ENCODE peak calls at places on chromosomes 4 and X, in five cellular contexts. Y, L, Q, K and D are unnamed samples.

GRCh38 chrX:129534816-129535578 is 5.1 kb upstream of the OCRL start:
- DNase-seq in Y (no peak), L (no peak), Q (no peak), K (no peak), D (no peak)

GRCh38 chrX:15749642-15750610 is 11.9 kb downstream of the CA5B start:
- DNase-seq in Y (no peak), L (no peak), Q (no peak), K (no peak), D (no peak)

GRCh38 chr4:145389566-145389965 is 92.1 kb upstream of the SMAD1 start:
- DNase-seq in Y (no peak), L (no peak), Q (no peak), K (no peak), D (no peak)

GRCh38 chr4:61427099-61427817 is 227.1 kb downstream of the ADGRL3 start:
- DNase-seq in Y (no peak), L (no peak), Q (no peak), K (no peak), D (no peak)

GRCh38 chrX:19902110-19902509 is 14.7 kb upstream of the SH3KBP1 start:
- DNase-seq in Y (no peak), L (no peak), Q (no peak), K (no peak), D (no peak)

GRCh38 chr4:56656346-56656643 is 24.8 kb downstream of the HOPX start:
- DNase-seq in Y (no peak), L (peak), Q (peak), K (no peak), D (no peak)

GRCh38 chr4:78520808-78521226 is 30.8 kb upstream of the ANXA3 start:
- DNase-seq in Y (no peak), L (no peak), Q (no peak), K (no peak), D (no peak)

GRCh38 chr4:137640156-137640837 is 108.0 kb upstream of the PCDH18 start:
- DNase-seq in Y (no peak), L (no peak), Q (no peak), K (no peak), D (no peak)

GRCh38 chrX:13123857-13124345 is 79.5 kb upstream of the FAM9C start:
- DNase-seq in Y (no peak), L (no peak), Q (no peak), K (no peak), D (no peak)

GRCh38 chrX:131830400-131831184 is 192.5 kb upstream of the STK26 start:
- DNase-seq in Y (peak), L (peak), Q (peak), K (peak), D (peak)

GRCh38 chr4:7280906-7281305 is 88.6 kb downstream of the SORCS2 start:
- DNase-seq in Y (no peak), L (no peak), Q (no peak), K (no peak), D (no peak)

GRCh38 chrX:45775462-45775861 is 574.8 kb upstream of the DIPK2B start:
- DNase-seq in Y (no peak), L (peak), Q (no peak), K (no peak), D (no peak)

GRCh38 chrX:119682019-119682989 is 10.7 kb downstream of the SEPTIN6 start:
- DNase-seq in Y (no peak), L (no peak), Q (no peak), K (no peak), D (no peak)

GRCh38 chr4:185394568-185395254 is 1.0 kb downstream of the LRP2BP start:
- DNase-seq in Y (no peak), L (no peak), Q (no peak), K (no peak), D (no peak)